ENCODE peak calls at places on chromosomes 1 and 21, in ten cellular contexts. L is AG04450, J is HFF-Myc, F is fibroblast of pulmonary artery, T is cardiac muscle cell, Y is kidney, X is AG10803, O is nephron progenitor cell, Q is WTC11, N is suprapubic skin. C is an unnamed sample.

GRCh38 chr1:47178665-47179022 is 11.2 kb downstream of the PDZK1IP1 start:
- DNase-seq in N (no peak), O (no peak), T (no peak), Q (no peak), Y (no peak), L (no peak), J (no peak), F (no peak), X (no peak), C (no peak)

GRCh38 chr1:31476891-31477846 is 64.2 kb downstream of the SERINC2 start:
- DNase-seq in T (no peak), L (no peak), Y (no peak), N (no peak), X (no peak), J (no peak), O (no peak), Q (no peak), F (no peak), C (peak)

GRCh38 chr1:218468707-218469106 is 123.6 kb downstream of the TGFB2 start:
- DNase-seq in T (no peak), O (no peak), L (no peak), Y (no peak), N (no peak), F (no peak), J (no peak), Q (no peak), X (no peak), C (no peak)

GRCh38 chr1:39407889-39408640 is 83.4 kb upstream of the BMP8A start:
- DNase-seq in Q (no peak), T (no peak), J (no peak), L (no peak), O (no peak), N (no peak), F (no peak), X (no peak), Y (no peak), C (no peak)

GRCh38 chr21:46000182-46000730 is 18.7 kb downstream of the COL6A1 start:
- DNase-seq in Q (peak), O (no peak), L (no peak), X (no peak), F (no peak), J (no peak), N (no peak), T (no peak), Y (peak), C (peak)

GRCh38 chr1:69029649-69030048 is 532.8 kb upstream of the DEPDC1 start:
- DNase-seq in Q (no peak), Y (no peak), N (no peak), F (no peak), O (no peak), T (no peak), L (no peak), X (no peak), J (no peak), C (no peak)

GRCh38 chr21:42062543-42063022 is 8.5 kb upstream of the UMODL1 start:
- DNase-seq in X (no peak), F (no peak), L (no peak), T (no peak), N (no peak), Q (no peak), Y (peak), J (no peak), O (no peak), C (no peak)

GRCh38 chr1:230068952-230069684 is 2.1 kb downstream of the GALNT2 start:
- DNase-seq in O (no peak), L (no peak), N (no peak), J (no peak), F (no peak), X (no peak), Q (no peak), T (peak), Y (no peak), C (no peak)

GRCh38 chr1:96520542-96520941 is 201.0 kb upstream of the PTBP2 start:
- DNase-seq in X (peak), F (peak), T (no peak), Q (no peak), Y (peak), O (peak), N (no peak), L (no peak), J (no peak), C (no peak)

GRCh38 chr1:11646317-11646716 is 7.9 kb downstream of the FBXO2 start:
- DNase-seq in X (no peak), J (no peak), Y (no peak), N (no peak), Q (no peak), L (no peak), T (no peak), F (no peak), O (no peak), C (no peak)

GRCh38 chr1:109293026-109293425 is 10.1 kb upstream of the PSRC1 start:
- DNase-seq in L (no peak), F (no peak), O (no peak), Q (no peak), T (no peak), Y (no peak), N (no peak), X (no peak), J (no peak), C (no peak)

GRCh38 chr21:31011412-31011811 is 26.9 kb downstream of the KRTAP19-8 start:
- DNase-seq in N (no peak), Y (no peak), O (no peak), T (no peak), Q (no peak), L (no peak), X (no peak), F (no peak), J (no peak), C (no peak)

GRCh38 chr1:181142096-181143043 is 53.9 kb downstream of the IER5 start:
- DNase-seq in X (peak), N (peak), F (peak), O (peak), J (peak), Y (peak), L (peak), Q (peak), T (peak), C (peak)

GRCh38 chr1:96598416-96599168 is 123.0 kb upstream of the PTBP2 start:
- DNase-seq in T (no peak), X (peak), F (peak), O (no peak), N (no peak), Q (no peak), J (no peak), Y (no peak), L (peak), C (no peak)

GRCh38 chr1:219085988-219086387 is 87.7 kb upstream of the LYPLAL1 start:
- DNase-seq in L (no peak), X (peak), T (no peak), Q (no peak), O (no peak), N (no peak), J (no peak), Y (no peak), F (peak), C (no peak)

GRCh38 chr1:41382531-41383090 is 21.4 kb downstream of the FOXO6 start:
- DNase-seq in X (peak), N (no peak), L (no peak), Q (peak), Y (peak), T (no peak), J (no peak), F (peak), O (peak), C (no peak)

GRCh38 chr21:8994640-8995511 is 1526.5 kb upstream of the TPTE start:
- DNase-seq in Q (no peak), Y (no peak), J (no peak), L (no peak), N (no peak), F (no peak), T (no peak), X (no peak), O (no peak), C (no peak)

GRCh38 chr1:156429308-156430060 is 60.5 kb downstream of the RHBG start:
- DNase-seq in L (no peak), F (no peak), Y (no peak), J (no peak), T (no peak), Q (no peak), N (no peak), X (no peak), O (no peak), C (no peak)

GRCh38 chr1:53826367-53826766 is 11.7 kb downstream of the NDC1 start:
- DNase-seq in J (peak), T (no peak), O (no peak), F (peak), Q (no peak), N (no peak), Y (no peak), L (no peak), X (peak), C (no peak)

GRCh38 chr1:51295926-51296325 is 34.4 kb downstream of the TTC39A start:
- DNase-seq in O (no peak), L (no peak), N (no peak), F (no peak), Y (peak), Q (no peak), T (no peak), J (no peak), X (no peak), C (no peak)

GRCh38 chr1:9248341-9249262 is 14.0 kb downstream of the H6PD start:
- DNase-seq in N (no peak), J (no peak), L (no peak), X (no peak), T (no peak), Y (peak), F (no peak), O (no peak), Q (no peak), C (no peak)

GRCh38 chr1:46556822-46557221 is 5.4 kb upstream of the KNCN start:
- DNase-seq in J (no peak), O (no peak), F (peak), Y (no peak), Q (no peak), T (no peak), L (no peak), N (peak), X (peak), C (no peak)

GRCh38 chr21:37627074-37627473 is 260.5 kb downstream of the DYRK1A start:
- DNase-seq in X (no peak), J (no peak), Y (no peak), T (no peak), O (no peak), Q (no peak), F (no peak), L (no peak), N (no peak), C (no peak)

GRCh38 chr21:34815831-34816700 is 147.3 kb downstream of the CLIC6 start:
- DNase-seq in X (no peak), Q (no peak), O (no peak), N (no peak), F (no peak), J (no peak), T (no peak), L (no peak), Y (no peak), C (no peak)

GRCh38 chr1:37147906-37148305 is 113.6 kb upstream of the GRIK3 start:
- DNase-seq in T (no peak), F (no peak), L (no peak), N (no peak), Y (no peak), J (no peak), Q (no peak), O (no peak), X (no peak), C (no peak)

GRCh38 chr1:61869691-61870109 is 127.4 kb downstream of the PATJ start:
- DNase-seq in J (no peak), Y (peak), O (no peak), T (no peak), X (no peak), Q (no peak), N (no peak), L (no peak), F (no peak), C (no peak)

GRCh38 chr1:46183119-46183842 is 7.0 kb upstream of the P3R3URF start:
- DNase-seq in O (no peak), T (peak), F (peak), X (peak), Y (peak), Q (no peak), N (no peak), L (peak), J (peak), C (no peak)

GRCh38 chr1:178055093-178055492 is 38.8 kb upstream of the RASAL2 start:
- DNase-seq in X (peak), O (peak), F (no peak), Y (no peak), J (no peak), N (no peak), L (no peak), T (peak), Q (peak), C (no peak)
- TF ChIP-seq CTCF in X (peak), O (no peak), F (no peak), Y (no peak), J (no peak), N (no peak), L (peak), T (peak), Q (no peak), C (no peak)

DNA sequence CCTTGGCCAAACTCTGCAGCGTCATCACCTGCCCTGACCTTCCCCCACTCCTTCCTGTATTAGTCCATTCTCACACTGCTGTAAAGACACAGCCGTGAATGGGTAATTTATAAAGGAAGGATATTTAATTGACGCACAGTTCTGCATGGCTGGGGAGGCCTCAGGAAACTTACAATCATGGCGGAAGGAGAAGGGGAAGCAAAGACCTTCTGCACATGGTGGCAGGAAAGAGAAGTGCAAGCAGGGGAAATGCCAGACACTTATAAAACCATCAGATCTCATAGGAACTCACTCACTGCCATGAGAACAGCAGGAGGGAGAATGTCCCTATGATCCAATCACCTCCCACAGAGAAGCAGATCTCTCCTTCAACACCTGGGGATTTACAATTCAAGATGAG is 408.5 kb downstream of the PTPRU start:
- DNase-seq in N (no peak), Q (no peak), L (no peak), O (no peak), X (no peak), T (no peak), F (no peak), J (no peak), Y (no peak), C (no peak)
- TF ChIP-seq CTCF in N (no peak), Q (no peak), L (peak), O (peak), X (no peak), T (no peak), F (no peak), J (no peak), Y (no peak), C (no peak)

GRCh38 chr1:33697816-33698215 is 166.1 kb upstream of the HMGB4 start:
- DNase-seq in F (no peak), N (no peak), L (no peak), O (no peak), J (no peak), X (no peak), T (no peak), Q (no peak), Y (no peak), C (no peak)
- TF ChIP-seq CTCF in F (no peak), N (no peak), L (no peak), O (no peak), J (no peak), X (no peak), T (no peak), Q (no peak), Y (no peak), C (no peak)

GRCh38 chr1:203304391-203304918 is 864 bp upstream of the BTG2 start:
- DNase-seq in J (no peak), Y (no peak), F (no peak), O (no peak), T (no peak), Q (no peak), N (no peak), X (no peak), L (no peak), C (no peak)

GRCh38 chr1:203302894-203303293 is 2.4 kb upstream of the BTG2 start:
- DNase-seq in X (no peak), T (no peak), O (no peak), N (no peak), F (no peak), Y (no peak), L (no peak), Q (no peak), J (no peak), C (no peak)

GRCh38 chr1:203301331-203301668 is 4.0 kb upstream of the BTG2 start:
- DNase-seq in Q (no peak), X (no peak), N (no peak), J (no peak), Y (no peak), T (no peak), L (no peak), O (no peak), F (no peak), C (no peak)

GRCh38 chr1:203300441-203301330 is 4.6 kb upstream of the BTG2 start:
- DNase-seq in L (no peak), F (no peak), T (no peak), J (no peak), X (no peak), O (no peak), N (no peak), Q (no peak), Y (no peak), C (no peak)

GRCh38 chr1:203302461-203302860 is 2.9 kb upstream of the BTG2 start:
- DNase-seq in Q (no peak), X (no peak), T (no peak), Y (no peak), J (no peak), L (no peak), O (no peak), F (no peak), N (no peak), C (no peak)
- TF ChIP-seq CTCF in Q (no peak), X (no peak), T (no peak), Y (no peak), J (no peak), L (no peak), O (no peak), F (no peak), N (no peak), C (no peak)

GRCh38 chr1:87151500-87152421 is 176.9 kb upstream of the LMO4 start:
- DNase-seq in Y (peak), J (no peak), L (peak), T (peak), Q (peak), F (peak), X (peak), N (peak), O (peak), C (peak)
- TF ChIP-seq CTCF in Y (peak), J (no peak), L (peak), T (peak), Q (peak), F (peak), X (no peak), N (peak), O (peak), C (peak)

DNA sequence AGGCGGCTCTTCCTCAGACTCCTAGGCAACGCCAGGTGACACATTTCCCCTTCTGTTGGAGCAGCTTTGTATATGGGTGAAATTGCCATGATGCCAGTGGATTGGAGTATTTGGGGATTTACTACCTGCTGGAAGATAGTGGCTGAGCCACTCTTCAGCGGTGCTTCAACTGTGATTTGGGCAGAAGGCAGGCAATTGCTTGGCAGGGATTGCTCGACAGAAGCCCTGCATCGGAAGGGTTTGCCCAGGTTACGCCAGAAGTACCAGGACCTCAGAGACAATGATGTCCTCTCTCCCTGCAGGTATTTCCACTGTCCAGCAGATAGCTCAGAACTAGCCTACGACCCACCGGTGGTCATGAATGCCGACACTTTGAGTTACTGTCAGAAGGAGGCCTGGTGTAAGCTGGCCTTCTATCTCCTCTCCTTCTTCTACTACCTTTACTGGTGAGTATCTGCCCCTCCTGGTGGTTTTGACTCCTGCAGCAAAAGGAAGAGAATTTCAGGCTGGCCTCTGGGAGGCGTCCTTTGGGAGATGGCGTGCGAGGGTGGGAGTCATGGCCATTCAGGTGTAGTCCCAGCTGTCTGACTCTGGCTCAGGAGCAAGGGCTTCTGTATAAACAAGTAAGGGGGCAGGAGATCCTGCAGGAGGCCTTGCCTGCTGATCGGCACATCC is 118.3 kb downstream of the CNIH3 start:
- DNase-seq in L (no peak), O (no peak), Y (no peak), N (no peak), X (no peak), J (no peak), F (no peak), T (no peak), Q (peak), C (no peak)
- TF ChIP-seq CTCF in L (peak), O (no peak), Y (no peak), N (no peak), X (peak), J (no peak), F (peak), T (no peak), Q (no peak), C (peak)

C was measured in glutamatergic neuron.